ENCODE peak calls at places on chromosomes 5 and 9, in seven cellular contexts. W is CD4-positive, alpha-beta T cell; A is fibroblast of lung; M is MM.1S; S is activated CD8-positive, alpha-beta T cell treated with anti-CD3 and anti-CD28 coated beads for 36 hours; R is body of pancreas; C is mucosa of descending colon. O is an unnamed sample.
A peak's percentile ranks its signal among the peaks of the same experiment; 100 is the strongest.

GRCh38 chr5:125140855-125141254 is 394.4 kb upstream of the ZNF608 start:
- DNase-seq in W (no peak), S (no peak), R (no peak), C (no peak), A (peak; percentile 81), M (no peak), O (no peak)

GRCh38 chr9:78811562-78812276 is 514.8 kb downstream of the PSAT1 start:
- DNase-seq in C (no peak), A (peak; percentile 36), R (no peak), M (no peak), S (no peak), W (no peak), O (no peak)

GRCh38 chr5:159883522-159883950 is 32.7 kb upstream of the ADRA1B start:
- DNase-seq in S (no peak), C (no peak), A (peak; percentile 67), M (no peak), W (no peak), R (no peak), O (no peak)

GRCh38 chr9:131382850-131383729 is 10.8 kb upstream of the PRRC2B start:
- DNase-seq in A (peak; percentile 87), R (peak; percentile 78), C (no peak), S (no peak), W (no peak), M (peak; percentile 40), O (no peak)

GRCh38 chr9:131179561-131180219 is 54.3 kb downstream of the NUP214 start:
- DNase-seq in A (peak; percentile 83), M (no peak), R (no peak), C (no peak), S (no peak), W (no peak), O (peak; percentile 31)

GRCh38 chr5:10317825-10318682 is 10.4 kb upstream of the CMBL start:
- DNase-seq in S (no peak), W (no peak), M (no peak), C (no peak), A (no peak), R (no peak), O (no peak)

GRCh38 chr5:181058786-181059296 is 18.8 kb downstream of the BTNL9 start:
- DNase-seq in W (no peak), M (no peak), S (no peak), A (no peak), R (no peak), C (no peak), O (no peak)

GRCh38 chr9:103245369-103245768 is 250.2 kb downstream of the CYLC2 start:
- DNase-seq in R (no peak), A (no peak), S (no peak), M (peak; percentile 59), W (no peak), C (no peak), O (no peak)

GRCh38 chr9:2008372-2008771 is 6.8 kb upstream of the SMARCA2 start:
- DNase-seq in W (no peak), S (no peak), C (no peak), M (no peak), R (no peak), A (no peak), O (no peak)

GRCh38 chr9:134492281-134492691 is 149.3 kb upstream of the COL5A1 start:
- DNase-seq in A (peak; percentile 95), R (no peak), W (no peak), S (no peak), C (peak; percentile 41), M (no peak), O (no peak)

GRCh38 chr5:125338804-125339203 is 592.4 kb upstream of the ZNF608 start:
- DNase-seq in R (no peak), W (no peak), S (no peak), C (no peak), A (no peak), M (no peak), O (no peak)

GRCh38 chr9:106697799-106698591 is 165.0 kb upstream of the ZNF462 start:
- DNase-seq in W (no peak), A (peak; percentile 80), S (no peak), M (no peak), C (peak; percentile 58), R (peak; percentile 73), O (no peak)

GRCh38 chr9:88738708-88739107 is 203.7 kb downstream of the NXNL2 start:
- DNase-seq in C (no peak), S (no peak), R (no peak), W (no peak), A (peak; percentile 63), M (no peak), O (no peak)

GRCh38 chr5:140054086-140054689 is 11.1 kb upstream of the NRG2 start:
- DNase-seq in S (no peak), C (no peak), M (no peak), R (peak; percentile 50), W (no peak), A (no peak), O (no peak)

GRCh38 chr9:96133296-96134010 is 168.5 kb downstream of the HSD17B3 start:
- DNase-seq in W (no peak), C (no peak), M (no peak), R (no peak), A (peak; percentile 56), S (no peak), O (no peak)

GRCh38 chr5:142783601-142784291 is 13.6 kb downstream of the ARHGAP26 start:
- DNase-seq in A (no peak), M (peak; percentile 52), W (no peak), C (no peak), S (peak; percentile 90), R (no peak), O (no peak)

GRCh38 chr5:146878471-146879172 is at the start of gene PPP2R2B:
- DNase-seq in C (peak; percentile 65), M (peak; percentile 44), S (peak; percentile 71), R (peak; percentile 25), W (peak; percentile 21), A (peak; percentile 12), O (peak; percentile 18)

GRCh38 chr9:128947423-128948310 is at the start of the genes DOLK and NUP188:
- DNase-seq in W (peak; percentile 99), R (peak; percentile 97), S (peak; percentile 98), C (peak; percentile 97), A (peak; percentile 85), M (peak; percentile 94), O (peak; percentile 99)

GRCh38 chr5:134555223-134555790 is 29.8 kb downstream of the JADE2 start:
- DNase-seq in W (no peak), C (no peak), R (no peak), S (peak; percentile 46), A (no peak), M (no peak), O (no peak)

GRCh38 chr5:58258984-58259684 is 200.8 kb downstream of the PLK2 start:
- DNase-seq in M (no peak), S (no peak), C (no peak), A (no peak), W (no peak), R (no peak), O (no peak)

GRCh38 chr5:22242532-22242931 is 610.6 kb downstream of the CDH12 start:
- DNase-seq in A (peak; percentile 6), C (no peak), W (no peak), S (no peak), M (no peak), R (no peak), O (no peak)
- TF ChIP-seq CTCF in A (no peak), C (no peak), W (no peak), S (no peak), M (no peak), R (no peak), O (no peak)

DNA sequence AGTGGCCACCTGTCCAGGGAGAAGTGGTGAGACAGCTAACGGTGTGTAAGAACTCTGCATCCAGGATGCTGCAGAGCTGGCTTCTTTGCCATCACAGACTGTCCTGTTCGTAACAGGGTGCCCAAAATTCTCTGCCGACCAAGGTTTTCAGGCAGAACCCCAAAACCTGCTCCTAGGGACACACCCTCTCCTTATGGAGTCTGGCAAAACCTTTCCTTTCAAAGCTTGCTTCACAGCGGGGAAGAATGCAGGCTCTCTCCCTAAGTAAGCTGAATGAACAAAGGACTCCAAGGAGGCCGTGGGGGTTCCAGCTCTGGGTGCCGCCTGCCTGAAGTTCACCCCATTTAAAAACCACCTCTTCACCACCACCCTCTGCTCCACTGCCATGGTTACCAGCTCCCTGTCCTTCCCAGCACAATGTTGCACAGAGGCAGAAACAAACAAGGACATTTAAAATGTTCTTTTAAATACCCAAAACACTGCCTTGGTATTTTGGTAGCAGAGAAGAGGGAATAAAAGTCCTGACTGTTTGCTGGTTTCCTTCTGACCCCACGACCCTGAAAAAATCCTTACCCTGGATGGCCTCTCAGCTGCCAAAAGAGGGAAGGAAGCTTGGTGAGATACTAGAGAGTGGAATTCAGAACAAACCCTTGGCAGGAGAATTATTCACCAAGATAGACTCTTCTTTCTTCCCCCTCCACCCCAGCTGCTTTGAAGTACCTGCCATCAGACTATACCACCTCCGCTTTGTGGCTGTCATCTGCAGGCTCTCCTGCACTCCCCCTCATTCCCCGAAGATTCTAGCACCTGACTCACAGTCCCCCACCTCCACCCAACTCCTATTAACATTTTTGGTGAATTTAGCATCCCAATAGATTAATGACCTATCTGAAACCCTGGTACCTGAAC is 7.1 kb upstream of the KLF9 start:
- DNase-seq in S (peak; percentile 58), C (no peak), R (no peak), M (no peak), A (peak; percentile 74), W (peak; percentile 14), O (peak; percentile 24)
- TF ChIP-seq CTCF in S (no peak), C (no peak), R (no peak), M (no peak), A (no peak), W (no peak), O (no peak)

GRCh38 chr5:62271870-62272269 is 34.1 kb upstream of the KIF2A start:
- DNase-seq in C (no peak), R (no peak), M (no peak), W (no peak), A (no peak), S (peak; percentile 36), O (no peak)
- TF ChIP-seq CTCF in C (no peak), R (no peak), M (no peak), W (no peak), A (no peak), S (peak; percentile 45), O (no peak)

GRCh38 chr5:106454651-106455415 is 1215.9 kb downstream of the EFNA5 start:
- DNase-seq in W (no peak), C (no peak), M (no peak), S (no peak), A (peak; percentile 52), R (no peak), O (no peak)
- TF ChIP-seq CTCF in W (no peak), C (no peak), M (peak; percentile 31), S (no peak), A (peak; percentile 25), R (no peak), O (no peak)

DNA sequence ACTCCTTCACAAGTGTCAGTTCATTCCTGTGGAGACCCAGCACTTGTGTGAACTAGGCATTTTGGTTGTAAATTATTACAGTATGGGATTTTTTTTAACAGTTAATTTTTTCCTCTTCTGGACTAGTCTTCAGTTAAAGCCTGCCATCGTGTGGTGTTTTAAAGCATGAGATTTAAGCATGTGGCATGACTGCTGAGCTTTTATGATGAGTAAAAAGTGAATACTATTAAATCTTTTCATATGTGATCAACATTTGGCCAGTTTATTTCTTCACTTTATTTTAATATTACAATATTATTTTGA is 25.0 kb downstream of the LMNB1 start:
- DNase-seq in S (no peak), A (peak; percentile 84), W (no peak), C (no peak), R (no peak), M (peak; percentile 30), O (peak; percentile 16)
- TF ChIP-seq CTCF in S (no peak), A (peak; percentile 49), W (no peak), C (no peak), R (no peak), M (peak; percentile 35), O (no peak)